ENCODE peak calls at places on chromosomes 16 and 17, in seven cellular contexts. One of them, this sample, is unnamed.

GRCh38 chr17:75266315-75267145 is 4.5 kb downstream of the MIF4GD start:
- DNase-seq in tibial artery: no peak
- DNase-seq in SW 1271: no peak
- DNase-seq in NCI-H1048: no peak
- DNase-seq in effector memory CD4-positive, alpha-beta T cell: no peak
- DNase-seq in mammary epithelial cell: no peak
- DNase-seq in endothelial cell of umbilical vein: peak; percentile 37
- DNase-seq in this sample: no peak

GRCh38 chr17:17757391-17757791 is 76.1 kb downstream of the RAI1 start:
- DNase-seq in tibial artery: no peak
- DNase-seq in SW 1271: no peak
- DNase-seq in NCI-H1048: no peak
- DNase-seq in effector memory CD4-positive, alpha-beta T cell: no peak
- DNase-seq in mammary epithelial cell: no peak
- DNase-seq in endothelial cell of umbilical vein: no peak
- DNase-seq in this sample: no peak

GRCh38 chr17:29089601-29090044 is 46.7 kb downstream of the PIPOX start:
- DNase-seq in tibial artery: no peak
- DNase-seq in SW 1271: no peak
- DNase-seq in NCI-H1048: no peak
- DNase-seq in effector memory CD4-positive, alpha-beta T cell: no peak
- DNase-seq in mammary epithelial cell: no peak
- DNase-seq in endothelial cell of umbilical vein: no peak
- DNase-seq in this sample: no peak

GRCh38 chr16:8492690-8493089 is 97.6 kb downstream of the TMEM114 start:
- DNase-seq in tibial artery: no peak
- DNase-seq in SW 1271: no peak
- DNase-seq in NCI-H1048: no peak
- DNase-seq in effector memory CD4-positive, alpha-beta T cell: no peak
- DNase-seq in mammary epithelial cell: no peak
- DNase-seq in endothelial cell of umbilical vein: no peak
- DNase-seq in this sample: no peak

GRCh38 chr17:65554568-65555223 is 6.8 kb downstream of the AXIN2 start:
- DNase-seq in tibial artery: no peak
- DNase-seq in SW 1271: no peak
- DNase-seq in NCI-H1048: no peak
- DNase-seq in effector memory CD4-positive, alpha-beta T cell: no peak
- DNase-seq in mammary epithelial cell: no peak
- DNase-seq in endothelial cell of umbilical vein: no peak
- DNase-seq in this sample: no peak

GRCh38 chr17:58032691-58033415 is 25.8 kb upstream of the SRSF1 start:
- DNase-seq in tibial artery: no peak
- DNase-seq in SW 1271: no peak
- DNase-seq in NCI-H1048: no peak
- DNase-seq in effector memory CD4-positive, alpha-beta T cell: no peak
- DNase-seq in mammary epithelial cell: no peak
- DNase-seq in endothelial cell of umbilical vein: no peak
- DNase-seq in this sample: no peak

GRCh38 chr17:74736423-74737298 is at the start of gene RAB37:
- DNase-seq in tibial artery: no peak
- DNase-seq in SW 1271: no peak
- DNase-seq in NCI-H1048: no peak
- DNase-seq in effector memory CD4-positive, alpha-beta T cell: peak; percentile 31
- DNase-seq in mammary epithelial cell: no peak
- DNase-seq in endothelial cell of umbilical vein: no peak
- DNase-seq in this sample: no peak

GRCh38 chr16:22693670-22694340 is 120.2 kb upstream of the HS3ST2 start:
- DNase-seq in tibial artery: no peak
- DNase-seq in SW 1271: no peak
- DNase-seq in NCI-H1048: no peak
- DNase-seq in effector memory CD4-positive, alpha-beta T cell: no peak
- DNase-seq in mammary epithelial cell: no peak
- DNase-seq in endothelial cell of umbilical vein: no peak
- DNase-seq in this sample: no peak

This sample was measured in PC-3.